ENCODE peak calls at places on chromosomes 5 and 9, in ten cellular contexts. X, Z, N, D, V, E, U, L, W and R are unnamed samples. For H3K27me3, the result is how much of the 10 kb centered on the place peaks cover.

GRCh38 chr9:2574215-2574614 is 47.4 kb upstream of the VLDLR start:
- DNase-seq in X (no peak), Z (no peak), N (no peak), D (no peak), V (no peak), E (no peak), U (no peak), L (no peak), W (no peak), R (no peak)

GRCh38 chr9:107277801-107278200 is 5.3 kb upstream of the RAD23B start:
- DNase-seq in X (no peak), Z (no peak), N (no peak), D (no peak), V (no peak), E (no peak), U (no peak), L (no peak), W (no peak), R (no peak)

GRCh38 chr5:74994791-74995190 is 57.6 kb downstream of the GCNT4 start:
- DNase-seq in X (no peak), Z (no peak), N (no peak), D (no peak), V (no peak), E (no peak), U (no peak), L (no peak), W (no peak), R (no peak)

GRCh38 chr9:128902351-128903078 is 18.3 kb upstream of the PHYHD1 start:
- DNase-seq in X (peak), Z (no peak), N (no peak), D (peak), V (no peak), E (no peak), U (no peak), L (no peak), W (no peak), R (peak)

GRCh38 chr9:127912882-127913281 is 4.0 kb downstream of the ST6GALNAC4 start:
- DNase-seq in X (no peak), Z (no peak), N (no peak), D (peak), V (no peak), E (no peak), U (no peak), L (peak), W (no peak), R (no peak)

GRCh38 chr5:67146574-67146973 is 50.0 kb downstream of the CD180 start:
- DNase-seq in X (no peak), Z (no peak), N (no peak), D (no peak), V (no peak), E (no peak), U (no peak), L (no peak), W (no peak), R (no peak)

GRCh38 chr9:81476808-81477207 is 212.5 kb downstream of the TLE1 start:
- DNase-seq in X (no peak), Z (no peak), N (no peak), D (no peak), V (no peak), E (no peak), U (no peak), L (no peak), W (no peak), R (no peak)

GRCh38 chr9:121701736-121702261 is 50.4 kb downstream of the DAB2IP start:
- DNase-seq in X (no peak), Z (no peak), N (no peak), D (no peak), V (no peak), E (no peak), U (no peak), L (no peak), W (no peak), R (no peak)

GRCh38 chr9:137447722-137448568 is 6.8 kb upstream of the ENTPD8 start:
- DNase-seq in X (no peak), Z (no peak), N (no peak), D (no peak), V (no peak), E (no peak), U (no peak), L (no peak), W (no peak), R (peak)

GRCh38 chr9:4680750-4681149 is 1.4 kb downstream of the CDC37L1 start:
- DNase-seq in X (no peak), Z (no peak), N (no peak), D (no peak), V (no peak), E (no peak), U (no peak), L (no peak), W (no peak), R (no peak)

GRCh38 chr5:136197462-136198142 is 4.6 kb upstream of the SMIM32 start:
- DNase-seq in X (peak), Z (no peak), N (no peak), D (no peak), V (no peak), E (no peak), U (no peak), L (no peak), W (no peak), R (no peak)

GRCh38 chr5:53161876-53162275 is 52.3 kb upstream of the MOCS2 start:
- DNase-seq in X (no peak), Z (no peak), N (no peak), D (no peak), V (no peak), E (no peak), U (no peak), L (no peak), W (no peak), R (no peak)

GRCh38 chr9:106932178-106932577 is 69.2 kb downstream of the ZNF462 start:
- DNase-seq in X (no peak), Z (no peak), N (no peak), D (no peak), V (no peak), E (no peak), U (no peak), L (no peak), W (no peak), R (no peak)

GRCh38 chr9:91915524-91916266 is 34.3 kb downstream of the ROR2 start:
- DNase-seq in X (no peak), Z (no peak), N (no peak), D (no peak), V (no peak), E (no peak), U (no peak), L (no peak), W (no peak), R (no peak)

GRCh38 chr5:170105643-170106611 is at the start of gene FOXI1:
- DNase-seq in X (no peak), Z (no peak), N (no peak), D (peak), V (no peak), E (no peak), U (peak), L (no peak), W (no peak), R (no peak)

GRCh38 chr9:35482071-35482470 is 7.8 kb upstream of the RUSC2 start:
- DNase-seq in X (no peak), Z (no peak), N (no peak), D (no peak), V (no peak), E (no peak), U (no peak), L (no peak), W (no peak), R (no peak)

GRCh38 chr9:20552874-20553624 is 69.2 kb downstream of the MLLT3 start:
- DNase-seq in X (no peak), Z (no peak), N (no peak), D (no peak), V (no peak), E (no peak), U (no peak), L (no peak), W (no peak), R (no peak)

GRCh38 chr5:1648806-1649205 is 125.0 kb upstream of the LPCAT1 start:
- DNase-seq in X (no peak), Z (no peak), N (no peak), D (no peak), V (no peak), E (no peak), U (no peak), L (no peak), W (no peak), R (no peak)

DNA sequence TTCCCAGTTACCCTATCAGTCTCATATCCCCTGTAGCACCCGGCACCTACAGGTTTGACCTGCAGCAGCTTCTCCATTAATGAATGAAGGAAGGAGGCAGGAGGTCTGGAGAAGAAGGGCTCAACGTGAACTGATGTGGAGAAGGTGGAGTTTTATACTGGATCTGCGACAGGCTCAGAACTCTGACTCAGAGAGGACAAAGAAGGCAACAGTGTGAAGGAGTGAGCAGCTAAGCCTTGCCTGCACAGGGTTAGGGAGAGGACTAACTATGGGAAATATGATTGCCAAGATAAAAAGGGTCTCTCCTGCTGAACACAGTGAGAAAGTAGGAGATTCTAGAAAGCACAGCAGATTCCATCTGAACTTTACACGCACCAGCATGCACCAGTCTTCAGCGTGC is 23.6 kb downstream of the RASEF start:
- DNase-seq in X (no peak), Z (no peak), N (no peak), D (no peak), V (no peak), E (no peak), U (no peak), L (no peak), W (no peak), R (no peak)
- TF ChIP-seq CTCF in X (no peak), Z (no peak), N (no peak), D (no peak), V (no peak), E (no peak), U (no peak), L (no peak), W (no peak), R (no peak)

GRCh38 chr9:134007150-134007549 is 15.0 kb upstream of the VAV2 start:
- DNase-seq in X (no peak), Z (no peak), N (no peak), D (no peak), V (no peak), E (no peak), U (no peak), L (no peak), W (no peak), R (no peak)
- H3K27me3 ChIP-seq in X (under half), Z (under half), N (under half), D (under half), V (under half), E (under half), U (under half), L (under half), W (under half), R (under half)

GRCh38 chr5:110376281-110376916 is 350.1 kb downstream of the TMEM232 start:
- DNase-seq in X (no peak), Z (no peak), N (no peak), D (no peak), V (no peak), E (no peak), U (no peak), L (no peak), W (no peak), R (no peak)

GRCh38 chr5:110377411-110378392 is 348.8 kb downstream of the TMEM232 start:
- DNase-seq in X (no peak), Z (no peak), N (no peak), D (no peak), V (no peak), E (no peak), U (no peak), L (no peak), W (no peak), R (no peak)
- H3K27ac ChIP-seq in X (no peak), Z (no peak), N (no peak), D (no peak), V (no peak), E (no peak), U (no peak), L (no peak), W (no peak), R (no peak)

DNA sequence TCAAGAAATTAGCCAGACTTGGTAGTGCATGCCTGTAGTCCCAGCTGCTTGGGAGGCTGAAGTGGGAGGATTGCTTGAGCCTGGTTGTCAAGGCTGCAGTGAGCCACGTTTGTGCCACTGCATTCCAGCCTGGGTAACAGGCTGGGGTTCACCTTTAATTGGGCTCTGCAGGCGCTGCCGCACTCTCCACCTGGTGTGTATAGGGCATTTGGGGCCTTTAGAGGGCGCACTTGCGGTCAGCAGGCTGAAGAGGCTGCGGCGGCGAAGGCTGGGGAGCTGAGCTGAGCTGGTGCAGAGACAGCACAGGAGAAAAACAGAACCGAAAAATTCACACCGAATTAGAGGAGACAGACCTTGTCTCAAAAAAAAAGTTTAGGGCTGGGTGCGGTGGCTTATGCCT is 31.2 kb downstream of the CDK7 start:
- DNase-seq in X (no peak), Z (no peak), N (no peak), D (no peak), V (no peak), E (no peak), U (peak), L (no peak), W (no peak), R (no peak)
- TF ChIP-seq CTCF in X (peak), Z (peak), N (no peak), D (no peak), V (no peak), E (no peak), U (peak), L (peak), W (no peak), R (no peak)

GRCh38 chr9:77021289-77021927 is 2.0 kb downstream of the FOXB2 start:
- DNase-seq in X (no peak), Z (no peak), N (no peak), D (no peak), V (no peak), E (no peak), U (no peak), L (no peak), W (no peak), R (no peak)

GRCh38 chr9:77023726-77024125 is 4.3 kb downstream of the FOXB2 start:
- DNase-seq in X (no peak), Z (no peak), N (no peak), D (no peak), V (no peak), E (no peak), U (no peak), L (no peak), W (no peak), R (no peak)

GRCh38 chr9:77020438-77021264 is 1.2 kb downstream of the FOXB2 start:
- DNase-seq in X (no peak), Z (no peak), N (no peak), D (no peak), V (no peak), E (no peak), U (peak), L (no peak), W (no peak), R (no peak)

GRCh38 chr9:77022783-77023440 is 3.5 kb downstream of the FOXB2 start:
- DNase-seq in X (no peak), Z (no peak), N (no peak), D (no peak), V (no peak), E (no peak), U (peak), L (no peak), W (no peak), R (no peak)

DNA sequence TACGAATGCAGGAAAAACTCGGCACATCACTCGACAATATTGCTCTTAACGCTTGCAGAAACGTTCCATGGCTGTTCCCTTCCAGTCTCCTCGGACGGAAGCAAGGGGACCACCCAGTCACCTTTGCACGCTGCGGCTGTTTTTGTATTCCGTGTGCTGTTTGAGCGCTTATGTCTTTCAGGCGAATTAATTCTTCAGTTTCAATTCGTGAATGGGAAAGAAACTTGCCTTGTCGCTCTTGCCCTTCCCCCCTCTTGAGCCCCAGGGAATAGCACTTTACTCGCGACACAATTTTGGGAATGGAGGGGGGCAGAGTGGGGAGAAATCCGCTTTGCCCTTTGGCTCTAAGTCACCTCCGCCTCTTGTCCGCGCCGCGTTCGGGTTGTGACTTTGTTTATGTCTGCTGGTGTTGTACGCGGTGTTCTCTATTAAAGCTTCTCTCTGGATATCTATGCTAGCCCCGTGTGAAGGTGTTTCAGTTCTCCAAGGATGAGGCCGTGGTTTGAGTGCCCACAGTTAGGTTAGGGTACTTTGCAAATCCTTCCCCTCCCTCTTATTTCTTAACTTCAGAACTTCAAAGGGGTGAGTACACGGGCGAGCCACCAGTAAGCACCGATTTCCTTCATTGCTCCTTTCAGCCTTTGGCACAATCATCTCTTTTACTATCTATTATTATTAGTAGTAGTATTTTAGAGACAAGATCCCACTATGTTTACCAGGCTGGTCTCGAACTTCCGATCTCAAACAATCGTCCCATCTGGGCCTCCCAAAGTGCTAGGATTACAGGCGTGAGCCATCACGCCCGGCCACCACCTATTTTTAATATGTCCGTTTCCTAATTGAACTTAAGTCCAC is 2.7 kb downstream of the FOXB2 start:
- DNase-seq in X (no peak), Z (no peak), N (no peak), D (no peak), V (no peak), E (no peak), U (peak), L (no peak), W (no peak), R (no peak)
- H3K27me3 ChIP-seq in X (under half), Z (under half), N (half or more), D (half or more), V (under half), E (under half), U (half or more), L (half or more), W (half or more), R (half or more)

GRCh38 chr9:16637218-16637617 is 233.3 kb downstream of the BNC2 start:
- DNase-seq in X (no peak), Z (no peak), N (no peak), D (no peak), V (no peak), E (no peak), U (no peak), L (no peak), W (no peak), R (no peak)
- H3K27ac ChIP-seq in X (no peak), Z (no peak), N (peak), D (no peak), V (no peak), E (no peak), U (no peak), L (no peak), W (no peak), R (no peak)

GRCh38 chr9:82682431-82682830 is 380.5 kb downstream of the RASEF start:
- DNase-seq in X (no peak), Z (no peak), N (no peak), D (no peak), V (no peak), E (no peak), U (no peak), L (no peak), W (no peak), R (no peak)
- TF ChIP-seq CTCF in X (no peak), Z (no peak), N (no peak), D (no peak), V (no peak), E (no peak), U (no peak), L (no peak), W (no peak), R (no peak)